ENCODE peak calls at places on chromosomes 7 and 10, in ten cellular contexts. One of them, this sample, is unnamed.
A peak's percentile ranks its signal among the peaks of the same experiment; 100 is the strongest.

GRCh38 chr10:80187465-80188409 is 17.6 kb downstream of the ANXA11 start:
- DNase-seq in mammary epithelial cell: no peak
- DNase-seq in astrocyte of the spinal cord: no peak
- DNase-seq in effector CD4-positive, alpha-beta T cell: peak; percentile 77
- DNase-seq in NCI-H187 treated with DMSO at 0.1 percent for 48 hours: no peak
- DNase-seq in T-helper 1 cell: peak; percentile 61
- DNase-seq in GM19239: peak; percentile 60
- DNase-seq in endodermal cell: no peak
- DNase-seq in natural killer cell treated with Interleukin-12 subunit alpha and Interleukin-12 subunit beta and Interleukin-15 and Interleukin-18, amount 100 ng/mL, for 72 hours: no peak
- DNase-seq in left cardiac atrium: peak; percentile 37
- DNase-seq in this sample: no peak

GRCh38 chr7:101201695-101202602 is 1.1 kb upstream of the MOGAT3 start:
- DNase-seq in effector CD4-positive, alpha-beta T cell: no peak
- DNase-seq in NCI-H187 treated with DMSO at 0.1 percent for 48 hours: no peak
- DNase-seq in endodermal cell: peak; percentile 78
- DNase-seq in GM19239: no peak
- DNase-seq in T-helper 1 cell: no peak
- DNase-seq in astrocyte of the spinal cord: no peak
- DNase-seq in natural killer cell treated with Interleukin-12 subunit alpha and Interleukin-12 subunit beta and Interleukin-15 and Interleukin-18, amount 100 ng/mL, for 72 hours: no peak
- DNase-seq in mammary epithelial cell: no peak
- DNase-seq in left cardiac atrium: no peak
- DNase-seq in this sample: no peak

GRCh38 chr10:132703305-132704007 is 82.5 kb downstream of the NKX6-2 start:
- DNase-seq in mammary epithelial cell: no peak
- DNase-seq in effector CD4-positive, alpha-beta T cell: no peak
- DNase-seq in left cardiac atrium: peak; percentile 9
- DNase-seq in T-helper 1 cell: no peak
- DNase-seq in GM19239: no peak
- DNase-seq in endodermal cell: peak; percentile 26
- DNase-seq in astrocyte of the spinal cord: no peak
- DNase-seq in NCI-H187 treated with DMSO at 0.1 percent for 48 hours: no peak
- DNase-seq in natural killer cell treated with Interleukin-12 subunit alpha and Interleukin-12 subunit beta and Interleukin-15 and Interleukin-18, amount 100 ng/mL, for 72 hours: peak; percentile 47
- DNase-seq in this sample: no peak

GRCh38 chr7:123846217-123846891 is 1.4 kb downstream of the HYAL4 start:
- DNase-seq in NCI-H187 treated with DMSO at 0.1 percent for 48 hours: no peak
- DNase-seq in T-helper 1 cell: no peak
- DNase-seq in endodermal cell: peak; percentile 70
- DNase-seq in natural killer cell treated with Interleukin-12 subunit alpha and Interleukin-12 subunit beta and Interleukin-15 and Interleukin-18, amount 100 ng/mL, for 72 hours: no peak
- DNase-seq in astrocyte of the spinal cord: peak; percentile 44
- DNase-seq in effector CD4-positive, alpha-beta T cell: no peak
- DNase-seq in left cardiac atrium: no peak
- DNase-seq in mammary epithelial cell: peak; percentile 73
- DNase-seq in GM19239: no peak
- DNase-seq in this sample: no peak

GRCh38 chr10:107728807-107729206 is 564.3 kb upstream of the SORCS1 start:
- DNase-seq in left cardiac atrium: no peak
- DNase-seq in endodermal cell: no peak
- DNase-seq in natural killer cell treated with Interleukin-12 subunit alpha and Interleukin-12 subunit beta and Interleukin-15 and Interleukin-18, amount 100 ng/mL, for 72 hours: no peak
- DNase-seq in mammary epithelial cell: peak; percentile 73
- DNase-seq in GM19239: no peak
- DNase-seq in astrocyte of the spinal cord: no peak
- DNase-seq in effector CD4-positive, alpha-beta T cell: no peak
- DNase-seq in NCI-H187 treated with DMSO at 0.1 percent for 48 hours: no peak
- DNase-seq in T-helper 1 cell: no peak
- DNase-seq in this sample: no peak

GRCh38 chr7:157683251-157684156 is 346.7 kb downstream of the DNAJB6 start:
- DNase-seq in NCI-H187 treated with DMSO at 0.1 percent for 48 hours: no peak
- DNase-seq in effector CD4-positive, alpha-beta T cell: no peak
- DNase-seq in endodermal cell: peak; percentile 50
- DNase-seq in astrocyte of the spinal cord: no peak
- DNase-seq in T-helper 1 cell: no peak
- DNase-seq in mammary epithelial cell: no peak
- DNase-seq in left cardiac atrium: no peak
- DNase-seq in GM19239: no peak
- DNase-seq in natural killer cell treated with Interleukin-12 subunit alpha and Interleukin-12 subunit beta and Interleukin-15 and Interleukin-18, amount 100 ng/mL, for 72 hours: peak; percentile 42
- DNase-seq in this sample: no peak

GRCh38 chr10:133527779-133528271 is 662 bp downstream of the CYP2E1 start:
- DNase-seq in mammary epithelial cell: peak; percentile 13
- DNase-seq in NCI-H187 treated with DMSO at 0.1 percent for 48 hours: no peak
- DNase-seq in astrocyte of the spinal cord: no peak
- DNase-seq in natural killer cell treated with Interleukin-12 subunit alpha and Interleukin-12 subunit beta and Interleukin-15 and Interleukin-18, amount 100 ng/mL, for 72 hours: no peak
- DNase-seq in effector CD4-positive, alpha-beta T cell: no peak
- DNase-seq in GM19239: no peak
- DNase-seq in T-helper 1 cell: no peak
- DNase-seq in endodermal cell: no peak
- DNase-seq in left cardiac atrium: no peak
- DNase-seq in this sample: no peak

GRCh38 chr10:34648919-34649318 is 166.2 kb downstream of the PARD3 start:
- DNase-seq in GM19239: no peak
- DNase-seq in effector CD4-positive, alpha-beta T cell: no peak
- DNase-seq in endodermal cell: no peak
- DNase-seq in astrocyte of the spinal cord: no peak
- DNase-seq in T-helper 1 cell: no peak
- DNase-seq in left cardiac atrium: no peak
- DNase-seq in natural killer cell treated with Interleukin-12 subunit alpha and Interleukin-12 subunit beta and Interleukin-15 and Interleukin-18, amount 100 ng/mL, for 72 hours: no peak
- DNase-seq in mammary epithelial cell: no peak
- DNase-seq in NCI-H187 treated with DMSO at 0.1 percent for 48 hours: no peak
- DNase-seq in this sample: no peak

GRCh38 chr10:110912374-110912773 is 6.6 kb downstream of the BBIP1 start:
- DNase-seq in left cardiac atrium: no peak
- DNase-seq in NCI-H187 treated with DMSO at 0.1 percent for 48 hours: no peak
- DNase-seq in astrocyte of the spinal cord: peak; percentile 62
- DNase-seq in effector CD4-positive, alpha-beta T cell: no peak
- DNase-seq in natural killer cell treated with Interleukin-12 subunit alpha and Interleukin-12 subunit beta and Interleukin-15 and Interleukin-18, amount 100 ng/mL, for 72 hours: no peak
- DNase-seq in mammary epithelial cell: no peak
- DNase-seq in T-helper 1 cell: no peak
- DNase-seq in endodermal cell: no peak
- DNase-seq in GM19239: no peak
- DNase-seq in this sample: no peak

GRCh38 chr10:102004376-102004775 is 51.6 kb downstream of the ARMH3 start:
- DNase-seq in NCI-H187 treated with DMSO at 0.1 percent for 48 hours: no peak
- DNase-seq in T-helper 1 cell: no peak
- DNase-seq in effector CD4-positive, alpha-beta T cell: no peak
- DNase-seq in astrocyte of the spinal cord: no peak
- DNase-seq in endodermal cell: no peak
- DNase-seq in left cardiac atrium: no peak
- DNase-seq in natural killer cell treated with Interleukin-12 subunit alpha and Interleukin-12 subunit beta and Interleukin-15 and Interleukin-18, amount 100 ng/mL, for 72 hours: no peak
- DNase-seq in GM19239: no peak
- DNase-seq in mammary epithelial cell: peak; percentile 81
- DNase-seq in this sample: no peak

GRCh38 chr10:69867699-69868558 is 66.2 kb downstream of the COL13A1 start:
- DNase-seq in endodermal cell: peak; percentile 78
- DNase-seq in left cardiac atrium: no peak
- DNase-seq in astrocyte of the spinal cord: no peak
- DNase-seq in mammary epithelial cell: no peak
- DNase-seq in T-helper 1 cell: no peak
- DNase-seq in GM19239: no peak
- DNase-seq in effector CD4-positive, alpha-beta T cell: no peak
- DNase-seq in natural killer cell treated with Interleukin-12 subunit alpha and Interleukin-12 subunit beta and Interleukin-15 and Interleukin-18, amount 100 ng/mL, for 72 hours: no peak
- DNase-seq in NCI-H187 treated with DMSO at 0.1 percent for 48 hours: peak; percentile 40
- DNase-seq in this sample: no peak

GRCh38 chr7:41975854-41976253 is 261.2 kb downstream of the GLI3 start:
- DNase-seq in mammary epithelial cell: no peak
- DNase-seq in effector CD4-positive, alpha-beta T cell: no peak
- DNase-seq in NCI-H187 treated with DMSO at 0.1 percent for 48 hours: no peak
- DNase-seq in left cardiac atrium: no peak
- DNase-seq in natural killer cell treated with Interleukin-12 subunit alpha and Interleukin-12 subunit beta and Interleukin-15 and Interleukin-18, amount 100 ng/mL, for 72 hours: no peak
- DNase-seq in T-helper 1 cell: no peak
- DNase-seq in endodermal cell: no peak
- DNase-seq in astrocyte of the spinal cord: no peak
- DNase-seq in GM19239: no peak
- DNase-seq in this sample: no peak

GRCh38 chr10:45442670-45443069 is 68.7 kb downstream of the ALOX5 start:
- DNase-seq in endodermal cell: peak; percentile 72
- DNase-seq in GM19239: no peak
- DNase-seq in astrocyte of the spinal cord: no peak
- DNase-seq in effector CD4-positive, alpha-beta T cell: no peak
- DNase-seq in T-helper 1 cell: no peak
- DNase-seq in mammary epithelial cell: no peak
- DNase-seq in natural killer cell treated with Interleukin-12 subunit alpha and Interleukin-12 subunit beta and Interleukin-15 and Interleukin-18, amount 100 ng/mL, for 72 hours: no peak
- DNase-seq in left cardiac atrium: no peak
- DNase-seq in NCI-H187 treated with DMSO at 0.1 percent for 48 hours: no peak
- DNase-seq in this sample: no peak

GRCh38 chr10:124827474-124827873 is 25.9 kb downstream of the ABRAXAS2 start:
- DNase-seq in mammary epithelial cell: no peak
- DNase-seq in NCI-H187 treated with DMSO at 0.1 percent for 48 hours: no peak
- DNase-seq in T-helper 1 cell: no peak
- DNase-seq in astrocyte of the spinal cord: peak; percentile 22
- DNase-seq in endodermal cell: no peak
- DNase-seq in natural killer cell treated with Interleukin-12 subunit alpha and Interleukin-12 subunit beta and Interleukin-15 and Interleukin-18, amount 100 ng/mL, for 72 hours: no peak
- DNase-seq in left cardiac atrium: no peak
- DNase-seq in effector CD4-positive, alpha-beta T cell: no peak
- DNase-seq in GM19239: no peak
- DNase-seq in this sample: peak; percentile 8

This sample was measured in NCI-H460.